ENCODE peak calls at places on chromosomes 5 and 9, in four cellular contexts. T is frontal cortex; Y is NCI-H2107; O is activated CD8-positive, alpha-beta T cell treated with anti-CD3 and anti-CD28 coated beads, Interleukin-2, amount 10 ng/mL, durations not matched to agents 7 days and 5 days. F is an unnamed sample.
A peak's percentile ranks its signal among the peaks of the same experiment; 100 is the strongest.

GRCh38 chr9:110217656-110218099 is 9.7 kb upstream of the C9orf152 start:
- DNase-seq in O (peak; percentile 23), T (peak; percentile 22), Y (no peak), F (peak; percentile 77)

GRCh38 chr9:131310833-131311554 is 21.5 kb downstream of the PLPP7 start:
- DNase-seq in Y (no peak), T (no peak), O (peak; percentile 79), F (no peak)

GRCh38 chr9:91419222-91420191 is 4.1 kb downstream of the NFIL3 start:
- DNase-seq in O (no peak), T (peak; percentile 27), Y (no peak), F (peak; percentile 40)

GRCh38 chr9:132637801-132638200 is 32.0 kb downstream of the DDX31 start:
- DNase-seq in T (no peak), O (no peak), Y (no peak), F (no peak)

GRCh38 chr9:112659906-112660305 is 58.0 kb downstream of the INIP start:
- DNase-seq in Y (no peak), O (no peak), T (no peak), F (no peak)

GRCh38 chr9:69097053-69097452 is 61.5 kb downstream of the FXN start:
- DNase-seq in O (no peak), Y (no peak), T (no peak), F (no peak)

GRCh38 chr5:157189223-157189622 is 8.6 kb downstream of the ITK start:
- DNase-seq in O (peak; percentile 41), Y (no peak), T (no peak), F (no peak)

GRCh38 chr5:104513194-104513602 is 950.6 kb upstream of the NUDT12 start:
- DNase-seq in T (no peak), Y (no peak), O (no peak), F (no peak)

GRCh38 chr9:124698265-124698664 is 72.8 kb downstream of the NR6A1 start:
- DNase-seq in T (no peak), Y (no peak), O (no peak), F (no peak)

GRCh38 chr9:98495530-98495929 is 213.2 kb downstream of the GABBR2 start:
- DNase-seq in O (no peak), T (no peak), Y (no peak), F (no peak)

GRCh38 chr5:52997424-52997823 is 8.3 kb downstream of the ITGA2 start:
- DNase-seq in T (no peak), Y (no peak), O (no peak), F (no peak)

GRCh38 chr5:167684251-167684650 is 607.2 kb upstream of the WWC1 start:
- DNase-seq in Y (no peak), T (no peak), O (no peak), F (no peak)

GRCh38 chr5:18566671-18567070 is 932.4 kb downstream of the TAF11L14 start:
- DNase-seq in T (no peak), O (no peak), Y (no peak), F (no peak)

GRCh38 chr5:1053391-1054017 is 44.9 kb downstream of the NKD2 start:
- DNase-seq in T (no peak), O (no peak), Y (no peak), F (no peak)

GRCh38 chr5:102498271-102499034 is at the start of gene SLCO6A1:
- DNase-seq in O (no peak), T (no peak), Y (no peak), F (no peak)

GRCh38 chr9:18888241-18888794 is 144.7 kb downstream of the SAXO1 start:
- DNase-seq in T (no peak), O (no peak), Y (no peak), F (no peak)

GRCh38 chr5:171137768-171138540 is 171.1 kb upstream of the TLX3 start:
- DNase-seq in T (no peak), O (no peak), Y (no peak), F (no peak)

GRCh38 chr5:31270396-31270795 is 76.9 kb downstream of the CDH6 start:
- DNase-seq in T (no peak), O (no peak), Y (no peak), F (no peak)

GRCh38 chr5:149002053-149002452 is 60.8 kb downstream of the SH3TC2 start:
- DNase-seq in Y (no peak), T (no peak), O (no peak), F (peak; percentile 64)

GRCh38 chr5:40945111-40945510 is 35.8 kb downstream of the C7 start:
- DNase-seq in Y (no peak), O (no peak), T (no peak), F (no peak)

GRCh38 chr5:16837305-16837704 is 98.8 kb downstream of the MYO10 start:
- DNase-seq in T (no peak), O (no peak), Y (no peak), F (no peak)

GRCh38 chr5:21209404-21209803 is 1221.4 kb upstream of the CDH18 start:
- DNase-seq in Y (no peak), T (no peak), O (no peak), F (no peak)

GRCh38 chr9:16612627-16613026 is 257.8 kb downstream of the BNC2 start:
- DNase-seq in Y (no peak), O (no peak), T (no peak), F (no peak)

GRCh38 chr5:5360363-5360762 is 62.1 kb upstream of the ICE1 start:
- DNase-seq in O (no peak), Y (no peak), T (no peak), F (no peak)

GRCh38 chr9:106920701-106921283 is 57.8 kb downstream of the ZNF462 start:
- DNase-seq in O (no peak), Y (no peak), T (no peak), F (no peak)

GRCh38 chr9:14687042-14687719 is 6.1 kb downstream of the ZDHHC21 start:
- DNase-seq in Y (no peak), O (no peak), T (no peak), F (no peak)

GRCh38 chr5:178387856-178388190 is 155.2 kb upstream of the PHYKPL start:
- DNase-seq in O (no peak), Y (no peak), T (no peak), F (no peak)

GRCh38 chr5:60360355-60360754 is 339.6 kb downstream of the DEPDC1B start:
- DNase-seq in Y (no peak), T (no peak), O (no peak), F (no peak)